ENCODE peak calls at places on chromosomes 11 and 22, in seven cellular contexts. B, Z, D, X, S, T and P are unnamed samples.

GRCh38 chr11:79437981-79438630 is 2.7 kb downstream of the TENM4 start:
- DNase-seq in B (no peak), Z (no peak), D (no peak), X (no peak), S (no peak), T (no peak), P (no peak)

GRCh38 chr11:95255523-95256165 is 24.6 kb upstream of the SESN3 start:
- DNase-seq in B (no peak), Z (no peak), D (no peak), X (no peak), S (no peak), T (no peak), P (no peak)

GRCh38 chr11:16669799-16670415 is 68.5 kb upstream of the C11orf58 start:
- DNase-seq in B (peak), Z (peak), D (no peak), X (no peak), S (peak), T (no peak), P (no peak)

GRCh38 chr11:6681949-6682348 is 1.2 kb downstream of the MRPL17 start:
- DNase-seq in B (peak), Z (no peak), D (no peak), X (peak), S (peak), T (peak), P (no peak)

GRCh38 chr11:119504366-119504765 is 81.4 kb upstream of the THY1 start:
- DNase-seq in B (no peak), Z (no peak), D (no peak), X (no peak), S (no peak), T (no peak), P (no peak)

GRCh38 chr11:1952806-1953482 is 5.8 kb downstream of the MRPL23 start:
- DNase-seq in B (no peak), Z (no peak), D (no peak), X (no peak), S (no peak), T (no peak), P (no peak)

GRCh38 chr11:797300-798092 is 585 bp downstream of the SLC25A22 start:
- DNase-seq in B (peak), Z (no peak), D (peak), X (peak), S (peak), T (peak), P (peak)

GRCh38 chr22:45460288-45461109 is 42.2 kb upstream of the FBLN1 start:
- DNase-seq in B (peak), Z (no peak), D (no peak), X (no peak), S (peak), T (no peak), P (no peak)